ENCODE peak calls at places on chromosome 2, in nine cellular contexts. V is GM23338, R is SK-N-SH, H is neural progenitor cell, B is HCT116, L is hepatocyte, J is GM23248, C is OCI-LY7, O is MM.1S. M is an unnamed sample. For H3K4me1, the result is how much of the 10 kb centered on the place peaks cover.

GRCh38 chr2:165357758-165358157 is 111.7 kb upstream of the CSRNP3 start:
- DNase-seq in V (no peak), R (no peak), H (no peak), B (no peak), L (peak), J (peak), C (no peak), O (peak), M (peak)

GRCh38 chr2:61980758-61981157 is 75.3 kb downstream of the COMMD1 start:
- DNase-seq in V (no peak), R (no peak), H (no peak), B (no peak), L (no peak), J (no peak), C (no peak), O (no peak), M (no peak)

GRCh38 chr2:45007961-45008295 is 1.3 kb downstream of the SIX2 start:
- DNase-seq in V (no peak), R (peak), H (peak), B (no peak), L (no peak), J (no peak), C (no peak), O (no peak), M (no peak)

GRCh38 chr2:121790276-121790956 is 35.0 kb downstream of the TSN start:
- DNase-seq in V (peak), R (no peak), H (no peak), B (peak), L (peak), J (peak), C (no peak), O (no peak), M (peak)

GRCh38 chr2:71276311-71277158 is 49.6 kb upstream of the PAIP2B start:
- DNase-seq in V (peak), R (peak), H (peak), B (peak), L (peak), J (peak), C (peak), O (peak), M (peak)

GRCh38 chr2:111111101-111111755 is 9.5 kb upstream of the BCL2L11 start:
- DNase-seq in V (no peak), R (no peak), H (no peak), B (no peak), L (no peak), J (no peak), C (no peak), O (no peak), M (no peak)

GRCh38 chr2:213152065-213152794 is 818 bp upstream of the IKZF2 start:
- DNase-seq in V (peak), R (peak), H (peak), B (peak), L (peak), J (peak), C (peak), O (peak), M (peak)

GRCh38 chr2:100953406-100954043 is 48.6 kb upstream of the RPL31 start:
- DNase-seq in V (no peak), R (no peak), H (no peak), B (no peak), L (no peak), J (no peak), C (no peak), O (no peak), M (no peak)

GRCh38 chr2:150621800-150622199 is 134.3 kb upstream of the RND3 start:
- DNase-seq in V (no peak), R (no peak), H (no peak), B (no peak), L (peak), J (peak), C (no peak), O (no peak), M (peak)

GRCh38 chr2:203019142-203019541 is 4.5 kb downstream of the NBEAL1 start:
- DNase-seq in V (no peak), R (no peak), H (no peak), B (no peak), L (no peak), J (no peak), C (no peak), O (no peak), M (no peak)

GRCh38 chr2:219644801-219645480 is 17.5 kb downstream of the SLC4A3 start:
- DNase-seq in V (no peak), R (no peak), H (no peak), B (no peak), L (peak), J (no peak), C (no peak), O (no peak), M (peak)
- H3K4me1 ChIP-seq in V (under half), R (under half), H (under half), B (under half), L (under half), J (under half), C (under half), O (under half), M (under half)

GRCh38 chr2:226378733-226379132 is 420.9 kb downstream of the IRS1 start:
- DNase-seq in V (no peak), R (no peak), H (no peak), B (no peak), L (peak), J (peak), C (no peak), O (no peak), M (peak)
- TF ChIP-seq EZH2phosphoT487 in V (no peak), R (no peak), H (no peak), B (no peak), L (no peak), J (no peak), C (no peak), O (no peak), M (no peak)

DNA sequence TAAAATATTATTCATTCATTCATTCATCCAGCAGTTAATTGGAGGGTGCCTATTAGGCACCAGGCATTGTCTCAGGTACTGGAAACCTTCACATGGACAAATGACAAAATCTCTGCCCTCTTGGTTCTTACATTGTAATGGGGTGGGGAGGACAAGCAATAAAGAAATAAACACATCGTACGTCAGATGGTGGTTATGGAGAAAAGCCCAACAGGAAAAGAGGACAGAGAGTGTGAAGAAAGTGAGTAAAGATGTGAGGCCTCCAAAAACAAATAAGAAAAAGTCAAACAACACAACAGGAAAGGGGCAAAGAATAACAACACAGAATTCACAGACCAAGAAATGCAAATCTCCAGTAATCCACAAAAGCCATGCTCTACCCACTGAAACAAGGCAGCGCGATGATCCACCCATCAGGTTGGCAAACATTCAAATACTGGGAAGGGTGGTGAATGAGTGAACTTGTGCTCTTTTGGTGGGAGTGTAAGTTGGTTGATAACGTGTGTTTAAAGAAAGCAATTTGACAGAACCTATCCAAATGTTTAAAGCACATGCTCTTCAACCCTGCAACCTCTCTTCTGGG is 16.6 kb upstream of the DUSP2 start:
- DNase-seq in V (no peak), R (no peak), H (no peak), B (no peak), L (no peak), J (no peak), C (peak), O (no peak), M (no peak)
- H3K4me1 ChIP-seq in V (under half), R (under half), H (under half), B (under half), L (under half), J (under half), C (half or more), O (under half), M (under half)

GRCh38 chr2:64015898-64016297 is 3.3 kb downstream of the VPS54 start:
- DNase-seq in V (no peak), R (no peak), H (no peak), B (no peak), L (no peak), J (peak), C (no peak), O (no peak), M (no peak)
- TF ChIP-seq EZH2phosphoT487 in V (no peak), R (no peak), H (no peak), B (no peak), L (no peak), J (no peak), C (no peak), O (no peak), M (no peak)